ENCODE peak calls at places on chromosome 18, in nine cellular contexts. I, G, Y, A, L, S, X, M and H are unnamed samples.

GRCh38 chr18:74493689-74494088 is 2.5 kb upstream of the CNDP2 start:
- DNase-seq in Y (peak; percentile 59), X (no peak), M (no peak), L (no peak), S (peak; percentile 42), A (peak; percentile 86), I (peak; percentile 40), G (no peak), H (no peak)

GRCh38 chr18:40006553-40007073 is 1948.4 kb upstream of the PIK3C3 start:
- DNase-seq in S (no peak), L (no peak), G (no peak), X (no peak), Y (no peak), M (no peak), A (no peak), I (no peak), H (no peak)

GRCh38 chr18:70328169-70328568 is 39.3 kb downstream of the SOCS6 start:
- DNase-seq in S (no peak), I (no peak), L (no peak), X (no peak), M (no peak), A (no peak), Y (no peak), G (no peak), H (no peak)

GRCh38 chr18:58263055-58263732 is 219.2 kb downstream of the NEDD4L start:
- DNase-seq in G (no peak), A (no peak), L (no peak), X (no peak), Y (peak; percentile 84), M (no peak), I (no peak), S (no peak), H (no peak)

GRCh38 chr18:1784113-1784512 is 787.2 kb downstream of the METTL4 start:
- DNase-seq in X (peak; percentile 29), S (no peak), G (no peak), A (no peak), Y (no peak), I (no peak), M (no peak), L (no peak), H (no peak)

GRCh38 chr18:75865639-75866038 is 438.1 kb upstream of the SMIM21 start:
- DNase-seq in G (no peak), Y (no peak), X (no peak), I (no peak), S (no peak), M (no peak), L (no peak), A (no peak), H (no peak)

GRCh38 chr18:79919089-79919488 is 32.4 kb downstream of the SLC66A2 start:
- DNase-seq in I (no peak), A (no peak), S (no peak), M (no peak), G (no peak), L (no peak), X (peak; percentile 69), Y (no peak), H (no peak)

GRCh38 chr18:9810216-9810804 is 75.5 kb upstream of the TXNDC2 start:
- DNase-seq in G (no peak), X (no peak), A (no peak), M (no peak), I (no peak), Y (no peak), S (no peak), L (no peak), H (no peak)

GRCh38 chr18:23920054-23920453 is 94.5 kb upstream of the TTC39C start:
- DNase-seq in I (no peak), Y (peak; percentile 75), A (no peak), M (no peak), L (no peak), X (no peak), G (no peak), S (no peak), H (no peak)

GRCh38 chr18:12839526-12840196 is 44.4 kb downstream of the PTPN2 start:
- DNase-seq in I (no peak), M (no peak), X (no peak), Y (peak; percentile 42), G (no peak), S (no peak), A (peak; percentile 67), L (peak; percentile 31), H (no peak)

GRCh38 chr18:61754039-61754583 is 138.7 kb downstream of the RNF152 start:
- DNase-seq in L (no peak), M (no peak), A (no peak), S (no peak), Y (no peak), I (no peak), G (no peak), X (no peak), H (no peak)

GRCh38 chr18:58337688-58338087 is 291.2 kb downstream of the ALPK2 start:
- DNase-seq in Y (no peak), X (no peak), A (peak; percentile 39), G (no peak), S (no peak), L (no peak), M (no peak), I (no peak), H (no peak)

GRCh38 chr18:58896268-58896667 is 31.6 kb downstream of the ZNF532 start:
- DNase-seq in L (no peak), M (no peak), G (no peak), I (no peak), Y (no peak), S (no peak), X (no peak), A (no peak), H (no peak)

GRCh38 chr18:36711813-36712444 is 116.9 kb downstream of the TPGS2 start:
- DNase-seq in G (no peak), M (peak; percentile 21), L (peak; percentile 67), Y (peak; percentile 74), X (no peak), I (peak; percentile 61), A (peak; percentile 66), S (no peak), H (peak; percentile 82)

GRCh38 chr18:43049021-43049420 is 66.5 kb downstream of the RIT2 start:
- DNase-seq in L (no peak), A (peak; percentile 92), G (no peak), M (no peak), X (no peak), S (no peak), Y (no peak), I (no peak), H (no peak)

GRCh38 chr18:6521804-6522418 is 107.2 kb upstream of the L3MBTL4 start:
- DNase-seq in S (peak; percentile 85), G (peak; percentile 50), M (no peak), A (peak; percentile 56), Y (peak; percentile 56), I (no peak), L (peak; percentile 2), X (no peak), H (peak; percentile 18)

GRCh38 chr18:31243740-31244512 is 74.0 kb upstream of the DSG1 start:
- DNase-seq in I (no peak), L (no peak), A (no peak), X (no peak), Y (peak; percentile 75), M (no peak), S (no peak), G (no peak), H (no peak)

GRCh38 chr18:61851940-61852451 is 40.8 kb downstream of the RNF152 start:
- DNase-seq in G (no peak), S (no peak), X (no peak), L (peak; percentile 28), I (no peak), M (no peak), Y (peak; percentile 15), A (peak; percentile 40), H (no peak)

GRCh38 chr18:43486462-43486861 is 209.2 kb upstream of the SYT4 start:
- DNase-seq in L (no peak), S (peak; percentile 52), X (no peak), G (no peak), Y (peak; percentile 26), I (no peak), M (no peak), A (no peak), H (no peak)

DNA sequence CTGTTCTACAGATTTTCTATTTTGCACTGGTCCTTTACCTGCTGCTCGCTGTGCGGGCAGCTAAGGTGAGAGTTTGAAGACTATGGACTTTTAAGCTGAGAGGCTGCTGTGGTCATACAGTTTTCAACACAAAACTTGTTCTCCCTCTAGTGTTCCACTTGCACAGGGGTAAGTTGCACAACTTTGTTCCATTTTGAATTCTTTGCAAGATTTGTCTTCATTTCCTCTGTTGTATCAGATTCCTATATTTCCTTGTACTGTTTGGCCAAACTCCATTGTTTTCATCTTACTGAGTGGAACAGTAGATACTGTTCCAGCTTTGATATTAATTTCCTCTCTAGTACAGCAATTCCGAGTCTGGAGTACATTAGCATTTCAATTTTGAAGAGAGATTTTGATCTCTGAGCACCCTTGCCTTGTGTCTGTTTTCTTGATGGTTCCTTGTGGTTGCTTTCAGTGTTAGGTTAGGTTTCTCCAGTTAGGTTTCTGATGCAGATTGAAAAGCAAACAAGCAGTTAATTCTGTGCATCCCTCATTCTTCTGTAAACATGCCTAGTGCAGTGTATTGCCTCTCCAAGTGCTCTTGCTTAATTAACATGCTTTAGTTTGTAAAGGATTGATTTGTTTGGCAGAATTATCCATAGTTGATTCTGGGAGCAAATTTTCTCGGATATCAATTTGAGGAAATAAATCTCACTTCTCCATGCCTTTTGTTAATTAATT is 188.8 kb downstream of the PTPRM start:
- DNase-seq in G (no peak), S (no peak), L (no peak), A (peak; percentile 76), Y (no peak), M (no peak), I (no peak), X (no peak), H (no peak)
- TF ChIP-seq CTCF in G (no peak), S (no peak), L (peak; percentile 36), A (peak; percentile 58), Y (no peak), M (peak; percentile 37), I (peak; percentile 37), X (no peak), H (peak; percentile 15)

GRCh38 chr18:54269924-54270844 is 867 bp downstream of the POLI start:
- DNase-seq in Y (peak; percentile 71), A (peak; percentile 64), I (peak; percentile 55), S (peak; percentile 82), X (peak; percentile 82), G (no peak), M (peak; percentile 23), L (no peak), H (no peak)
- TF ChIP-seq CTCF in Y (peak; percentile 37), A (peak; percentile 52), I (peak; percentile 50), S (peak; percentile 46), X (peak; percentile 32), G (peak; percentile 51), M (peak; percentile 49), L (peak; percentile 48), H (peak; percentile 47)

GRCh38 chr18:72819050-72819449 is 48.7 kb downstream of the NETO1 start:
- DNase-seq in S (no peak), Y (no peak), L (no peak), X (no peak), M (no peak), I (no peak), G (no peak), A (no peak), H (no peak)
- TF ChIP-seq CTCF in S (no peak), Y (no peak), L (no peak), X (no peak), M (no peak), I (no peak), G (no peak), A (no peak), H (no peak)

DNA sequence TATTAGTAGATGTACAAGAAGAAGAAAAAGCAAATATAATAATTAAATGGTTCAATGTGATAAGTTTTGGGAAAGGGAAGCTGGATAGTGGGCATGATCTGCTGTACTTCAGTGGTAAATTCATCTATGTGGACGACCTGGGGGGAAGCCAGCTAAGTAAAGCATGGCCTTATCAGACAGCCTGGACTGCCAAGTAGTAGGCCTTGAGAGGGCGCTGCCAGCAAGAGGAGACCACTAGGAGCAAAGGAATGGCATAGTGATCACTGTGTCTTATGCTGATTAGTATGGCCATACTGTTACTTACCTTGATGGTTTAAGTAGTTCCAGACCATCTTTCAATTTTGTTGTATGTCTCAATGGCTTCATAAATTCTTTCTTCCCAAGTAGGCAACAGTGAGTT is 287.6 kb downstream of the SETBP1 start:
- DNase-seq in Y (no peak), M (no peak), G (no peak), L (no peak), X (no peak), I (no peak), A (no peak), S (no peak), H (no peak)
- TF ChIP-seq CTCF in Y (no peak), M (no peak), G (peak; percentile 18), L (no peak), X (no peak), I (no peak), A (no peak), S (peak; percentile 72), H (no peak)